ENCODE peak calls at places on chromosomes 11 and 22, in five cellular contexts. L is A549, T is tibial nerve, A is K562, M is sigmoid colon. S is an unnamed sample.

GRCh38 chr11:59135648-59136461 is 6.8 kb upstream of the FAM111A start:
- DNase-seq in A (peak; percentile 82), T (peak; percentile 62), L (peak; percentile 73), M (peak; percentile 85), S (peak; percentile 94)

GRCh38 chr11:79796704-79797103 is 355.9 kb upstream of the TENM4 start:
- DNase-seq in L (no peak), M (no peak), A (no peak), T (no peak), S (no peak)

GRCh38 chr11:76783901-76784813 is 1.0 kb downstream of the TSKU start:
- DNase-seq in A (peak; percentile 87), M (peak; percentile 81), T (no peak), L (peak; percentile 73), S (no peak)

GRCh38 chr22:38878001-38878400 is 6.0 kb upstream of the CBX6 start:
- DNase-seq in M (no peak), T (no peak), A (no peak), L (no peak), S (no peak)

GRCh38 chr22:31075961-31076360 is 5.2 kb upstream of the SMTN start:
- DNase-seq in T (peak; percentile 73), A (no peak), M (peak; percentile 93), L (no peak), S (no peak)

GRCh38 chr22:32175751-32176644 is 16.9 kb upstream of the C22orf42 start:
- DNase-seq in A (no peak), L (no peak), T (no peak), M (no peak), S (no peak)

GRCh38 chr11:75925785-75926164 is 110.8 kb downstream of the UVRAG start:
- DNase-seq in A (no peak), M (no peak), T (no peak), L (no peak), S (no peak)

GRCh38 chr11:36492724-36493304 is 17.3 kb downstream of the TRAF6 start:
- DNase-seq in L (peak; percentile 68), M (no peak), A (peak; percentile 71), T (no peak), S (no peak)

GRCh38 chr22:17131686-17132085 is 10.5 kb upstream of the TMEM121B start:
- DNase-seq in T (no peak), L (no peak), A (no peak), M (peak; percentile 28), S (no peak)

DNA sequence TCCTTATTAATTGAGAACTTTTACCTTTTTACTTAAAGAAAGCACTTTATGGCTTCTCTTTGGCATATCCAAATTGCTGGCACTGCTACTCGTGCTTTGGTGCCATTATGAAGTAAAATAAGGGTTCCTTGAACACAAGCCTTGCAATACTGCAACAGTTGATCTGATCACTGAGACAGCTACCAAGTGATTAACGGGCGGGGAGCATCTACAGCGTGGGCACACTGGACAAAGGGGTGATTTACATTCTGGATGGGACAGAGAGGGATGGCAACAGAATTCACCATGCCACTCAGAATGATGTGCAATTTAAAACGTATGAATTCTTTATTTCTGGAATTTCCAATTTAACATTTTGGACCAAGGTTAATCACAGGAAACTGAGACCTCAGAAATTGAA is 7.7 kb downstream of the CHRDL2 start:
- DNase-seq in A (no peak), L (no peak), T (no peak), M (no peak), S (no peak)
- TF ChIP-seq EP300 in A (no peak), L (no peak), T (no peak), M (no peak), S (no peak)

DNA sequence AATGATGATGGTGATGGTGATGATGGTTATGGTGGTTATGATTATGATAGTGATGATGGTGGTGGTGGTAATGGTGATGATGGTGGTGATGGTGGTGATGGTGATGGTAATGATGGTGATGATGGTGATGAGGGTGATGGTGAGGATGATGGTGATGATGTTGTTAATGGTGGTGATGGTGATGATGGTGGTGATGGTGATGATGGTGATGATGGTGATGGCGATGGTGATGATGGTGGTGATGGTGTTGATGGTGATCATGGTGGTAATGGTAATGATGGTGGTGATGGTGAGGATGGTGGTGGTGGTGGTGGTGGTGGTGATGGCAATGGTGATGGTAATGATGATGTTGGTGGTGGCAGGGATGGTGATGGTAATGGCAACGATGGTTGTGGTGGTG is 1222.5 kb downstream of the BRD1 start:
- DNase-seq in T (no peak), L (no peak), M (no peak), A (no peak), S (no peak)
- H3K9me3 ChIP-seq in T (no peaks in the 10 kb centered on the region), L (no peaks in the 10 kb centered on the region), M (no peaks in the 10 kb centered on the region), A (no peaks in the 10 kb centered on the region), S (no peaks in the 10 kb centered on the region)

GRCh38 chr11:32172771-32173170 is 81.9 kb downstream of the RCN1 start:
- DNase-seq in A (no peak), L (no peak), T (no peak), M (no peak), S (no peak)
- H3K4me3 ChIP-seq in A (no peak overlapping the region), L (no peak overlapping the region), T (peak overlapping the region; percentile 42), M (peak overlapping the region; percentile 18), S (peak overlapping the region; percentile 31)

GRCh38 chr11:46485852-46486443 is 94.4 kb upstream of the CHRM4 start:
- DNase-seq in L (no peak), A (no peak), T (no peak), M (no peak), S (no peak)
- TF ChIP-seq EP300 in L (no peak), A (no peak), T (no peak), M (no peak), S (no peak)

GRCh38 chr11:125797641-125798040 is 9.7 kb downstream of the PATE3 start:
- DNase-seq in A (no peak), L (no peak), M (no peak), T (no peak), S (no peak)
- H3K9me3 ChIP-seq in A (no peaks in the 10 kb centered on the region), L (no peaks in the 10 kb centered on the region), M (peaks cover 20% of the 10 kb centered on the region), T (no peaks in the 10 kb centered on the region), S (peaks cover 46% of the 10 kb centered on the region)

GRCh38 chr11:68194675-68195294 is 18.3 kb downstream of the KMT5B start:
- DNase-seq in T (no peak), M (no peak), L (no peak), A (no peak), S (no peak)

GRCh38 chr11:68200639-68201038 is 12.5 kb downstream of the KMT5B start:
- DNase-seq in L (no peak), A (no peak), T (no peak), M (no peak), S (no peak)

GRCh38 chr11:68202165-68202564 is 10.9 kb downstream of the KMT5B start:
- DNase-seq in L (no peak), A (no peak), T (no peak), M (no peak), S (no peak)

GRCh38 chr11:68196219-68196618 is 16.9 kb downstream of the KMT5B start:
- DNase-seq in M (no peak), A (no peak), T (no peak), L (no peak), S (no peak)

GRCh38 chr11:68199295-68199987 is 13.7 kb downstream of the KMT5B start:
- DNase-seq in M (no peak), T (no peak), A (no peak), L (no peak), S (no peak)
- H3K4me3 ChIP-seq in M (no peak overlapping the region), T (no peak overlapping the region), A (no peak overlapping the region), L (no peak overlapping the region), S (no peak overlapping the region)

GRCh38 chr22:49972163-49973017 is 11.8 kb downstream of the PIM3 start:
- DNase-seq in T (peak; percentile 16), M (peak; percentile 70), A (no peak), L (no peak), S (no peak)

GRCh38 chr22:49971232-49972162 is 10.9 kb downstream of the PIM3 start:
- DNase-seq in T (peak; percentile 69), M (peak; percentile 88), A (peak; percentile 87), L (peak; percentile 84), S (no peak)

GRCh38 chr22:49968831-49969661 is 8.5 kb downstream of the PIM3 start:
- DNase-seq in A (no peak), L (no peak), T (no peak), M (peak; percentile 71), S (no peak)

GRCh38 chr22:49969751-49970527 is 9.4 kb downstream of the PIM3 start:
- DNase-seq in L (no peak), A (no peak), T (no peak), M (peak; percentile 69), S (no peak)

DNA sequence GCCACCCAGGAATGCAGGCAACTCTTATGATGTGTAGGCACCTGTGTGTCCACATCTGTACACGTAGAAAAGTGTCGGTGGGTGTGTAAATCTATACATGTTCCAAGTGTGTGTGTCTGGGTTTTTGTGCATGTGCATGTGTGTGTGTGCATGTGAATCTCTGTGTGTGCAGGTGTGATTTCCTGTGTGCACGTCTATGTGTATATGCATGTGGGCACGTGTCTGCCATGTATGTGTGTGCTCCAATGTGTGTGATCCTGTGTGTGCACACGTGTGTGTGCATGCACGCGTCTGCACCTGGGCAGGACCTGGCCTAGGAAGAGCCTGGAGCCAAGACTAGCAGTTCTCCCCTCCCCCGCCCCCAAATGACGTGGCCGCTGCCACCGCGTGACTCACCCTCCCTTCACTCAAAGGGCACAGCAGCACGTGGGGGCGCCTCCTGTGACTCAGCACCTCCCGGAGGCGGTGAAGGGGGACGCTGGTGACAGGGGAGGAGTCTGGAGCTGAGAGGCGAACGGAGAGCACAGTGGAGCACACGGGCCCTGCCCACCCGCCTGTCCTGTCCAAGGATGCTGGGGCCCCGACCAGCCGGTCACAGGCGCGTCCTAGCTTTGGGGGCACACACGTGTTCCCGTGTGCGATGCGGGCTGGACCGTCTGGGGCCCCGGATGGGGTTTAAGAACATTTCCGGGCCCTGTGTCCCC is 10.1 kb downstream of the PIM3 start:
- DNase-seq in A (peak; percentile 96), T (peak; percentile 88), L (peak; percentile 98), M (peak; percentile 98), S (peak; percentile 99)
- TF ChIP-seq EP300 in A (peak; percentile 79), T (peak; percentile 99), L (no peak), M (peak; percentile 98), S (peak; percentile 29)

GRCh38 chr22:22098457-22099193 is 116.0 kb upstream of the TOP3B start:
- DNase-seq in A (no peak), L (no peak), M (no peak), T (no peak), S (peak; percentile 90)
- H3K9me3 ChIP-seq in A (no peaks in the 10 kb centered on the region), L (peaks cover 5% of the 10 kb centered on the region), M (no peaks in the 10 kb centered on the region), T (no peaks in the 10 kb centered on the region), S (no peaks in the 10 kb centered on the region)

GRCh38 chr11:105609832-105610781 is at the start of gene GRIA4:
- DNase-seq in L (peak; percentile 1), T (peak; percentile 14), A (no peak), M (peak; percentile 75), S (no peak)
- H3K4me3 ChIP-seq in L (peak within 1 kb of the TSS; percentile 26), T (peak within 1 kb of the TSS; percentile 56), A (no peak within 1 kb of the TSS), M (peak within 1 kb of the TSS; percentile 41), S (peak within 1 kb of the TSS; percentile 54)

S was measured in esophagus muscularis mucosa.